ENCODE peak calls at places on chromosomes 16 and 17, in nine cellular contexts. I is HT-29; E is NCI-H1417; V is C1 segment of cervical spinal cord; K is activated CD4-positive, alpha-beta T cell treated with anti-CD3 and anti-CD28 coated beads, Interleukin-2, amount 10 ng/mL, durations not matched to agents 24 days and 14 days; D is stomach; Z is OCI-M1; H is nucleus accumbens; X is mucosa of gallbladder. G is an unnamed sample.

GRCh38 chr17:77635176-77635575 is 323.3 kb upstream of the TNRC6C start:
- DNase-seq in X (no peak), D (no peak), V (no peak), H (no peak), E (no peak), K (no peak), Z (no peak), I (no peak), G (no peak)

GRCh38 chr17:2416010-2416734 is 15.3 kb upstream of the MNT start:
- DNase-seq in Z (peak; percentile 91), H (peak; percentile 6), K (peak; percentile 96), V (peak; percentile 89), I (peak; percentile 81), E (peak; percentile 49), D (peak; percentile 95), X (peak; percentile 91), G (peak; percentile 80)

GRCh38 chr17:76304226-76305134 is 3.6 kb downstream of the QRICH2 start:
- DNase-seq in V (no peak), K (no peak), E (no peak), D (no peak), Z (no peak), H (no peak), X (no peak), I (no peak), G (no peak)

GRCh38 chr16:1355591-1355990 is 3.9 kb downstream of the GNPTG start:
- DNase-seq in K (no peak), X (no peak), E (no peak), H (no peak), Z (no peak), D (no peak), V (no peak), I (no peak), G (no peak)

GRCh38 chr17:45301674-45302073 is 15.1 kb downstream of the MAP3K14 start:
- DNase-seq in V (no peak), K (no peak), X (no peak), I (no peak), H (no peak), Z (no peak), D (no peak), E (no peak), G (no peak)

GRCh38 chr16:46711106-46711769 is 21.8 kb downstream of the ORC6 start:
- DNase-seq in H (no peak), X (no peak), I (no peak), V (no peak), D (no peak), K (no peak), Z (no peak), E (no peak), G (no peak)

GRCh38 chr17:28480278-28480677 is 6.8 kb downstream of the SLC13A2 start:
- DNase-seq in Z (no peak), D (no peak), X (no peak), K (no peak), V (no peak), H (no peak), I (no peak), E (no peak), G (no peak)

GRCh38 chr17:49454050-49454449 is 39.4 kb upstream of the PHB1 start:
- DNase-seq in E (no peak), I (no peak), X (no peak), H (peak; percentile 1), V (peak; percentile 31), Z (no peak), K (no peak), D (no peak), G (no peak)

GRCh38 chr16:58024673-58025350 is 742 bp upstream of the MMP15 start:
- DNase-seq in I (peak; percentile 83), Z (no peak), D (peak; percentile 94), V (no peak), E (peak; percentile 63), H (no peak), X (peak; percentile 77), K (peak; percentile 74), G (no peak)

GRCh38 chr17:80999224-81000088 is 7.8 kb downstream of the CHMP6 start:
- DNase-seq in E (no peak), V (no peak), H (no peak), Z (no peak), D (no peak), K (no peak), I (no peak), X (no peak), G (no peak)

GRCh38 chr17:7992516-7992915 is 9.9 kb upstream of the GUCY2D start:
- DNase-seq in H (no peak), V (no peak), Z (no peak), I (no peak), K (no peak), D (no peak), E (no peak), X (no peak), G (no peak)

GRCh38 chr17:77451271-77451893 is 310.6 kb downstream of the SEC14L1 start:
- DNase-seq in H (peak; percentile 63), I (peak; percentile 79), Z (peak; percentile 77), V (peak; percentile 88), X (peak; percentile 63), E (peak; percentile 70), K (peak; percentile 94), D (peak; percentile 81), G (peak; percentile 59)